ENCODE peak calls at places on chromosome 21, in nine cellular contexts. L, X, K, Z, V, C, U, E and S are unnamed samples.

GRCh38 chr21:31543191-31543590 is 116.3 kb upstream of the SOD1 start:
- DNase-seq in L (no peak), U (peak; percentile 48), K (peak; percentile 94), X (no peak), Z (no peak), C (no peak), V (peak; percentile 94), E (no peak), S (no peak)

GRCh38 chr21:46605759-46606426 is 1.0 kb upstream of the S100B start:
- DNase-seq in C (no peak), X (peak; percentile 13), U (no peak), Z (no peak), K (no peak), L (no peak), E (no peak), V (no peak), S (peak; percentile 73)

GRCh38 chr21:43690346-43690745 is 28.6 kb upstream of the PDXK start:
- DNase-seq in L (no peak), X (no peak), C (no peak), Z (no peak), V (no peak), K (no peak), E (no peak), U (no peak), S (no peak)

GRCh38 chr21:30988706-30989105 is 49.6 kb downstream of the KRTAP19-8 start:
- DNase-seq in K (no peak), C (no peak), U (no peak), V (no peak), L (no peak), Z (no peak), E (no peak), X (no peak), S (no peak)

GRCh38 chr21:42746240-42746592 is 92.8 kb downstream of the PDE9A start:
- DNase-seq in U (no peak), L (no peak), K (no peak), Z (no peak), E (no peak), V (no peak), C (no peak), X (no peak), S (no peak)

GRCh38 chr21:38165466-38166213 is 91.2 kb upstream of the KCNJ15 start:
- DNase-seq in V (peak; percentile 85), X (no peak), Z (no peak), C (no peak), E (no peak), U (no peak), L (peak; percentile 14), K (peak; percentile 82), S (no peak)

GRCh38 chr21:44092201-44092600 is 15.0 kb upstream of the PWP2 start:
- DNase-seq in V (no peak), X (no peak), U (no peak), E (no peak), Z (no peak), K (no peak), C (no peak), L (no peak), S (no peak)

GRCh38 chr21:43304206-43304605 is 122.7 kb downstream of the SIK1 start:
- DNase-seq in Z (no peak), X (no peak), E (no peak), C (no peak), L (no peak), U (no peak), K (no peak), V (no peak), S (no peak)

GRCh38 chr21:34885125-34885524 is 164.0 kb downstream of the RUNX1 start:
- DNase-seq in K (no peak), L (no peak), E (no peak), V (no peak), X (peak; percentile 42), Z (peak; percentile 24), U (no peak), C (peak; percentile 43), S (no peak)

GRCh38 chr21:34887729-34888568 is 161.2 kb downstream of the RUNX1 start:
- DNase-seq in K (peak; percentile 98), L (peak; percentile 91), E (peak; percentile 65), X (peak; percentile 85), U (peak; percentile 93), Z (peak; percentile 95), C (peak; percentile 54), V (peak; percentile 98), S (peak; percentile 83)

GRCh38 chr21:34885636-34886553 is 163.2 kb downstream of the RUNX1 start:
- DNase-seq in V (no peak), U (no peak), X (no peak), K (no peak), L (peak; percentile 72), E (no peak), C (peak; percentile 57), Z (peak; percentile 42), S (peak; percentile 33)

GRCh38 chr21:34888569-34889286 is 160.4 kb downstream of the RUNX1 start:
- DNase-seq in K (peak; percentile 96), V (peak; percentile 91), U (peak; percentile 93), X (peak; percentile 98), Z (peak; percentile 97), L (peak; percentile 97), C (peak; percentile 96), E (peak; percentile 91), S (peak; percentile 92)

GRCh38 chr21:34886554-34887385 is 162.3 kb downstream of the RUNX1 start:
- DNase-seq in X (peak; percentile 46), Z (peak; percentile 39), K (no peak), L (peak; percentile 45), C (peak; percentile 76), U (no peak), E (no peak), V (no peak), S (peak; percentile 50)
- TF ChIP-seq CTCF in X (no peak), Z (no peak), K (no peak), L (no peak), C (no peak), U (no peak), E (no peak), V (no peak), S (no peak)

GRCh38 chr21:33029975-33030461 is 4.3 kb downstream of the OLIG2 start:
- DNase-seq in V (no peak), L (no peak), X (no peak), K (no peak), U (no peak), E (no peak), C (no peak), Z (no peak), S (no peak)

GRCh38 chr21:33029512-33029921 is 3.8 kb downstream of the OLIG2 start:
- DNase-seq in C (peak; percentile 44), E (no peak), Z (no peak), K (no peak), U (no peak), L (no peak), V (no peak), X (no peak), S (no peak)

GRCh38 chr21:33026878-33027400 is 1.2 kb downstream of the OLIG2 start:
- DNase-seq in L (no peak), K (peak; percentile 25), U (no peak), Z (no peak), X (no peak), C (peak; percentile 70), V (peak; percentile 12), E (no peak), S (no peak)

GRCh38 chr21:33028759-33029511 is 3.2 kb downstream of the OLIG2 start:
- DNase-seq in V (no peak), U (no peak), X (no peak), L (no peak), K (no peak), Z (no peak), E (no peak), C (peak; percentile 72), S (no peak)

DNA sequence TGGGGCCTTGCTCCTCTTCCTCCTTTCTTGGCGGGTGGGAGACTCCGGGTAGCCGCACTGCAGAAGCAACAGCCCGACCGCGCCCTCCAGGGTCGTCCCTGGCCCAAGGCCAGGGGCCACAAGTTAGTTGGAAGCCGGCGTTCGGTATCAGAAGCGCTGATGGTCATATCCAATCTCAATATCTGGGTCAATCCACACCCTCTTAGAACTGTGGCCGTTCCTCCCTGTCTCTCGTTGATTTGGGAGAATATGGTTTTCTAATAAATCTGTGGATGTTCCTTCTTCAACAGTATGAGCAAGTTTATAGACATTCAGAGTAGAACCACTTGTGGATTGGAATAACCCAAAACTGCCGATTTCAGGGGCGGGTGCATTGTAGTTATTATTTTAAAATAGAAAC is 2.5 kb downstream of the OLIG2 start:
- DNase-seq in U (no peak), C (no peak), V (no peak), K (no peak), Z (no peak), X (no peak), L (no peak), E (no peak), S (no peak)
- TF ChIP-seq EZH2 in U (no peak), C (peak; percentile 92), V (peak; percentile 4), K (no peak), Z (no peak), X (no peak), L (no peak), E (no peak), S (no peak)

GRCh38 chr21:45555251-45555556 is 13.0 kb upstream of the SLC19A1 start:
- DNase-seq in K (no peak), E (no peak), V (no peak), L (no peak), Z (no peak), C (no peak), X (no peak), U (no peak), S (no peak)

GRCh38 chr21:45556645-45557601 is 14.7 kb upstream of the SLC19A1 start:
- DNase-seq in V (no peak), K (no peak), L (no peak), X (no peak), E (no peak), Z (no peak), U (no peak), C (no peak), S (no peak)

GRCh38 chr21:45556302-45556644 is 14.0 kb upstream of the SLC19A1 start:
- DNase-seq in Z (no peak), X (no peak), L (no peak), C (no peak), V (no peak), K (no peak), U (no peak), E (no peak), S (no peak)

GRCh38 chr21:45554477-45555175 is 12.4 kb upstream of the SLC19A1 start:
- DNase-seq in E (peak; percentile 76), Z (peak; percentile 78), X (peak; percentile 92), L (peak; percentile 88), K (peak; percentile 51), C (peak; percentile 77), U (peak; percentile 48), V (no peak), S (peak; percentile 89)

GRCh38 chr21:45555557-45556301 is 13.5 kb upstream of the SLC19A1 start:
- DNase-seq in V (peak; percentile 81), Z (peak; percentile 89), C (peak; percentile 92), E (no peak), U (peak; percentile 56), K (peak; percentile 88), X (peak; percentile 93), L (peak; percentile 88), S (peak; percentile 32)
- TF ChIP-seq CTCF in V (peak; percentile 49), Z (peak; percentile 72), C (peak; percentile 68), E (no peak), U (peak; percentile 97), K (peak; percentile 70), X (peak; percentile 97), L (peak; percentile 69), S (peak; percentile 46)

DNA sequence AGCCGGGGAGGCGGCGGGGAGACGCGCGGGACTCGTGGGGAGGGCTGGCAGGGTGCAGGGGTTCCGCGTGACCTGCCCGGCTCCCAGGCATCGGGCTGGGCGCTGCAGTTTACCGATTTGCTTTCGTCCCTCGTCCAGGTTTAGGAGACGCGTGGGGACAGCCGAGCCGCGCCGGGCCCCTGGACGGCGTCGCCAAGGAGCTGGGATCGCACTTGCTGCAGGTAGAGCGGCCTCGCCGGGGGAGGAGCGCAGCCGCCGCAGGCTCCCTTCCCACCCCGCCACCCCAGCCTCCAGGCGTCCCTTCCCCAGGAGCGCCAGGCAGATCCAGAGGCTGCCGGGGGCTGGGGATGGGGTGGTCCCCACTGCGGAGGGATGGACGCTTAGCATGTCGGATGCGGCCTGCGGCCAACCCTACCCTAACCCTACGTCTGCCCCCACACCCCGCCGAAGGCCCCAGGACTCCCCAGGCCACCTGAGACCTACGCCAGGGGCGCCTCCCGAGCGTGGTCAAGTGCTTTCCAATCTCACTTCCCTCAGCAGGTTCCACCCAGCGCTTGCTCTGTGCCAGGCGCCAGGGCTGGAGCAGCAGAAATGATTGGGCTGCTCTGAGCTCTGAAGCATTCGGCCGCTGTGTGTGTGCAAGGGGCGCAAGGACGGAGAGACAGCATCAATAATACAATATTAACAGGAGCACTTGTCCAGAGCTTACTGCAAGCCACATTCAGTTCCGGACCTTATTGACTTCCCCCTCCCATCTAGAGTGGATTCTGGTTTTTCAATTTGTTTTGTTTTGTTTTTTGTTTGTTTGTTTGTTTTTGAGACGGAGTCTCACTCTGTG is 10.3 kb downstream of the SIM2 start:
- DNase-seq in V (no peak), K (no peak), E (no peak), Z (no peak), U (no peak), C (peak; percentile 49), X (no peak), L (no peak), S (no peak)
- TF ChIP-seq EZH2 in V (peak; percentile 90), K (peak; percentile 87), E (no peak), Z (no peak), U (peak; percentile 87), C (peak; percentile 72), X (no peak), L (peak; percentile 90), S (no peak)